ENCODE peak calls at places on chromosomes 13 and 19, in five cellular contexts. V is EL, O is mesothelial cell of epicardium, Q is AG09319, W is left ventricle myocardium inferior. A is an unnamed sample.

GRCh38 chr19:4984106-4984380 is 15.1 kb downstream of the KDM4B start:
- DNase-seq in W (no peak), O (no peak), V (no peak), Q (no peak), A (no peak)

GRCh38 chr19:44228318-44228717 is 16.0 kb downstream of the ZNF227 start:
- DNase-seq in W (no peak), O (no peak), Q (no peak), V (no peak), A (no peak)

GRCh38 chr19:37304190-37304883 is 66.6 kb upstream of the ZNF527 start:
- DNase-seq in W (peak), Q (no peak), O (no peak), V (no peak), A (no peak)

GRCh38 chr13:23753523-23753922 is 135.7 kb downstream of the MIPEP start:
- DNase-seq in Q (no peak), W (no peak), V (peak), O (no peak), A (no peak)

GRCh38 chr19:4589579-4590410 is 30.3 kb upstream of the SEMA6B start:
- DNase-seq in W (peak), Q (no peak), O (no peak), V (no peak), A (no peak)

GRCh38 chr19:48858984-48859710 is 9.3 kb downstream of the PLEKHA4 start:
- DNase-seq in Q (no peak), W (peak), O (no peak), V (no peak), A (no peak)

GRCh38 chr19:2237869-2238153 is 1.2 kb downstream of the SF3A2 start:
- DNase-seq in V (no peak), Q (no peak), W (no peak), O (no peak), A (no peak)

GRCh38 chr19:1754651-1755466 is 1.6 kb downstream of the ONECUT3 start:
- DNase-seq in W (no peak), Q (no peak), V (no peak), O (no peak), A (no peak)

GRCh38 chr13:75704942-75705320 is 68.8 kb downstream of the LMO7 start:
- DNase-seq in O (no peak), V (peak), W (no peak), Q (no peak), A (no peak)

GRCh38 chr19:15498910-15499309 is 9.4 kb upstream of the CYP4F22 start:
- DNase-seq in O (no peak), Q (no peak), V (no peak), W (no peak), A (no peak)

GRCh38 chr19:51467864-51468544 is 9.8 kb upstream of the SIGLEC8 start:
- DNase-seq in O (no peak), W (no peak), Q (no peak), V (no peak), A (no peak)

GRCh38 chr13:29435125-29435911 is 160.2 kb downstream of the SLC7A1 start:
- DNase-seq in V (peak), Q (peak), W (no peak), O (no peak), A (peak)

GRCh38 chr13:91036886-91037285 is 310.6 kb upstream of the MIR17HG start:
- DNase-seq in Q (no peak), W (no peak), V (no peak), O (no peak), A (no peak)

GRCh38 chr19:4570423-4570822 is 10.9 kb upstream of the SEMA6B start:
- DNase-seq in V (no peak), O (no peak), Q (no peak), W (no peak), A (no peak)

A was measured in HS-5.